ENCODE peak calls at places on chromosome 11, in four cellular contexts. I is tibial artery; J is MG63; D is CD8-positive, alpha-beta T cell. O is an unnamed sample.

GRCh38 chr11:132519226-132519860 is 1013.0 kb downstream of the OPCML start:
- DNase-seq in J (no peak), I (no peak), D (no peak), O (no peak)

GRCh38 chr11:61684870-61685610 is 4.8 kb downstream of the DAGLA start:
- DNase-seq in J (no peak), D (no peak), I (no peak), O (no peak)

GRCh38 chr11:12237381-12237784 is 127.0 kb downstream of the MICAL2 start:
- DNase-seq in J (no peak), I (no peak), D (no peak), O (no peak)

GRCh38 chr11:99244613-99245012 is 223.9 kb downstream of the CNTN5 start:
- DNase-seq in D (no peak), J (no peak), I (no peak), O (no peak)

GRCh38 chr11:118918128-118918685 is 7.5 kb downstream of the BCL9L start:
- DNase-seq in I (peak; percentile 92), J (peak; percentile 96), D (peak; percentile 58), O (no peak)

GRCh38 chr11:92411431-92411830 is 186.8 kb downstream of the FAT3 start:
- DNase-seq in I (no peak), J (no peak), D (no peak), O (no peak)

GRCh38 chr11:2898366-2899079 is 12.9 kb upstream of the CDKN1C start:
- DNase-seq in J (peak; percentile 80), D (peak; percentile 61), I (peak; percentile 84), O (peak; percentile 37)

GRCh38 chr11:27124514-27125264 is 84.1 kb downstream of the BBOX1 start:
- DNase-seq in J (no peak), D (no peak), I (no peak), O (no peak)

GRCh38 chr11:62508336-62509058 is 38.1 kb downstream of the AHNAK start:
- DNase-seq in D (no peak), I (peak; percentile 92), J (peak; percentile 59), O (no peak)

GRCh38 chr11:43278302-43278956 is 33.4 kb upstream of the API5 start:
- DNase-seq in D (no peak), I (no peak), J (peak; percentile 7), O (no peak)

GRCh38 chr11:62957147-62957546 is 27.6 kb downstream of the SLC22A6 start:
- DNase-seq in J (no peak), I (no peak), D (no peak), O (no peak)

GRCh38 chr11:13364388-13364787 is 86.8 kb downstream of the BMAL1 start:
- DNase-seq in J (no peak), I (no peak), D (no peak), O (no peak)

GRCh38 chr11:61698173-61698965 is 18.2 kb downstream of the DAGLA start:
- DNase-seq in J (no peak), I (no peak), D (no peak), O (no peak)

GRCh38 chr11:70921804-70922203 is 330.6 kb downstream of the SHANK2 start:
- DNase-seq in J (no peak), I (no peak), D (no peak), O (no peak)
- H3K9me3 ChIP-seq in J (peaks cover 7% of the 10 kb centered on the region), I (peaks cover 4% of the 10 kb centered on the region), D (no peaks in the 10 kb centered on the region), O (no peaks in the 10 kb centered on the region)

DNA sequence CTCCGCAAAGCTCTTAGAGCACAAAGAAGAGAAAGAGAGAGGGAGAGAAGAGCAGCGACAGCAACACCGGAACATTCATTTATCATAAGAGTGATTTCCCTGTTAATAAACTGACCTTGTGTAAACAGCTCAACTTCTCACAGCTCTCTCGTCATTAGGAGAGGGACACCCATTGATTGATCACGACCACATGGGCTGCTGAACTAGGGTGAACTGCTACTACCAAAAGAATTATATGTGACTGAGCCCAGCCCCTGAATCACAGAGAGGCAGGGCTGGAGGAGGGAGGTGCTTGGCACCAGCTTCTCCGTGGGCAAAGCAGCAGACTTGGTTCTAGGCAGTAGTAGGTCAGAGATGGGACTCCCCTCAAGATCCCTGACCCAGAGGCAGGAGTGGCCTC is 281.8 kb downstream of the NXPE2 start:
- DNase-seq in I (no peak), D (no peak), J (no peak), O (no peak)
- H3K9me3 ChIP-seq in I (no peaks in the 10 kb centered on the region), D (no peaks in the 10 kb centered on the region), J (no peaks in the 10 kb centered on the region), O (no peaks in the 10 kb centered on the region)

DNA sequence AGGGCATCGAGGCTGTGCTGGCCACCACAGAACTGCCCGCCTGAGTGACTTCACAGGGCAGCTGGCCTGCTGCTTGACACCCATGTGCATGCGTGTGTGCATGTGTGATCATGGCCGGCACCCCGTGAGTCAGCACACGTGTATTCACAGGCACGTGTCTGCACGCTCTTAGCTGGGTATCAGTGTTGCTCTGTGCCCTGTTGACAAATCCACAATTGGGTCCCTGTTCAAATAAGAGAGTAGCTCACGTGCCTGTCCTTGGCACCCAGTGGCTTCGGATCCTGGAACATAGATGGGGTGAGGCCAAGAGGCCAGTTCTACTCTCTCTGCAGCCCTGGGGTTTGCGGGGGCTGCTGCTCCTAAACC is 14.0 kb downstream of the B3GAT1 start:
- DNase-seq in D (no peak), I (no peak), J (no peak), O (no peak)
- H3K9me3 ChIP-seq in D (no peaks in the 10 kb centered on the region), I (no peaks in the 10 kb centered on the region), J (no peaks in the 10 kb centered on the region), O (no peaks in the 10 kb centered on the region)

GRCh38 chr11:70871881-70872280 is 380.5 kb downstream of the SHANK2 start:
- DNase-seq in D (no peak), I (no peak), J (peak; percentile 73), O (no peak)
- H3K9me3 ChIP-seq in D (no peaks in the 10 kb centered on the region), I (no peaks in the 10 kb centered on the region), J (no peaks in the 10 kb centered on the region), O (no peaks in the 10 kb centered on the region)